ENCODE peak calls at places on chromosomes 7 and 10, in five cellular contexts. R is A549, Y is SK-N-SH, I is GM23338, E is HepG2. B is an unnamed sample.

GRCh38 chr10:124075116-124075955 is 18.1 kb downstream of the CHST15 start:
- DNase-seq in E (no peak), R (no peak), Y (no peak), I (no peak), B (no peak)

GRCh38 chr10:107740962-107741690 is 576.6 kb upstream of the SORCS1 start:
- DNase-seq in R (no peak), I (no peak), Y (no peak), E (no peak), B (no peak)

GRCh38 chr10:108204528-108205313 is 1040.2 kb upstream of the SORCS1 start:
- DNase-seq in I (peak), E (no peak), Y (peak), R (no peak), B (peak)

GRCh38 chr10:51696251-51696650 is 3.1 kb downstream of the CSTF2T start:
- DNase-seq in I (no peak), Y (no peak), R (no peak), E (no peak), B (peak)

GRCh38 chr10:84424731-84425165 is 96.4 kb downstream of the CCSER2 start:
- DNase-seq in E (peak), I (peak), Y (peak), R (no peak), B (no peak)

GRCh38 chr7:75616421-75617167 is 122.1 kb downstream of the HIP1 start:
- DNase-seq in Y (no peak), R (no peak), I (no peak), E (no peak), B (peak)

GRCh38 chr7:102236592-102237287 is 49.9 kb upstream of the SH2B2 start:
- DNase-seq in Y (peak), E (peak), I (peak), R (peak), B (no peak)

GRCh38 chr10:78560393-78560688 is 508.4 kb upstream of the ZMIZ1 start:
- DNase-seq in E (no peak), Y (no peak), R (no peak), I (no peak), B (no peak)

GRCh38 chr7:1943326-1943725 is 273.2 kb downstream of the ELFN1 start:
- DNase-seq in R (no peak), E (no peak), I (no peak), Y (no peak), B (no peak)

GRCh38 chr7:130901209-130901783 is 167.3 kb upstream of the KLF14 start:
- DNase-seq in Y (no peak), I (no peak), E (no peak), R (peak), B (no peak)

GRCh38 chr10:6917125-6917524 is 337.0 kb upstream of the PRKCQ start:
- DNase-seq in I (no peak), R (no peak), Y (no peak), E (no peak), B (no peak)

GRCh38 chr7:23246540-23246939 is at the start of gene GPNMB:
- DNase-seq in E (no peak), Y (peak), R (no peak), I (peak), B (no peak)

DNA sequence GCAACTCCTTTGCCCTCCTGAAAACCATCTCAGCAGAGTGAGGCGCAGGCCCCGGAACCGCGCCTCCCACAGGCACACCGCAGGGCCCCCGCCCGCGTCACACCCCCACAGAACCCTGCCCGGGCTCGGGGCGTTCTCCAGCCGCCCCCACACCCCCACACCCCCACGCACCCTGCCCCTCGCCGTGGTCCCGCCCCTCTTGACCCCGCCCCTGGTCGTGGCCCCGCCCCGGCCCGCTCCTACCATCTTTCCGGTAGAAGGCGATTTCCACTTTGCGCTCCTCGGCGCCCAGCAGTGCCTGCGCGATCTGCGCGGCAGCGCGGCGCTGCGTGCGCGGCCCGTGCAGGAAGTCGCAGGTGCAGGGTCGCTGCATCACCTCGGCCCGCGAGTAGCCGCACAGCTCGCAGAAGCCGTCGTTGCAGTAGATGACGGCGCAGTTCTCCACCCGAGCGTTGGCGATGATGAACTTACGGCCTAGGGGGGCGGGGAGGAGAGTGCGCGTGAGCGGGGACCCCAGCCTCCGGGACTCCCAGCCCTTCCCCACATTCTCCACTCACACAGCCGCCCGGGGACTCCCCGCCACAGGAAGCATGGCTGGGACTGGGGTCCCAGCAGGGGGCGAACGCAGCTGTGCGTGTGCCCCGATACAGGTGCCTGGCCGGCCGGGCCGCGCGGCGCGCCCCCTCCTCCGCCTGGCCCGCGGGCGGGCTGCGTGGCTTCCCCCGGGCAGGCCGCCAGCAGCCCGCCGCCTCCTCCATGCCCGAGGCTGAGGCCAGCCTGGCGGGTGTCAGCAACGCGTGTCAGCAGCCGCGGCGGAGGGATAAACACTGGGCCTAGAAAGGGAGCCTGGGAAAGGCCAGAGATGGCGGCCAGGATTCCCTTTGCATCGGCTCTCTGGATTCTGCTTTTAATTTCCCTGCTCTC is 3.4 kb downstream of the KCNH2 start:
- DNase-seq in I (peak), Y (peak), R (peak), E (no peak), B (no peak)
- TF ChIP-seq REST in I (no peak), Y (no peak), R (no peak), E (no peak), B (no peak)

DNA sequence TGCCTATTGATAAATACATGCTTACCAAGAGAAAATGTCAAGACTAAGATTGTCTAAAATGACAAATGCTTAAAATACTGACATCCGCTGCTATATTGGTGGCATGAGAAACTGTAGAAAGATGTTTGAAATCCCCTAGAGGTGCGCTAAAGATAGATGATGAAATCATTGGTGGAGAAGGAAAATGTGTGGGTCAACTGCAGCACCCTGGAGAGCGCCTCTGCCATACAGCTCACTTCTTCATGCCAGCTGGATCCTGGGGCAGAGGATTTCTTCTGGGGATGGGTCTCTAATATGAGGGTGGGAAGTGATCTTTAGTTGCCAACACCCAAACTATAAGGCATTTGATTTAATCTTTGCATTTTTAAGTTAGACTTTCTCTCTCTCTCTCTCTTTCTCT is 680.4 kb upstream of the POM121L12 start:
- DNase-seq in I (peak), E (no peak), Y (no peak), R (no peak), B (no peak)
- TF ChIP-seq REST in I (peak), E (peak), Y (no peak), R (peak), B (peak)

GRCh38 chr10:94411304-94411703 is 9.0 kb downstream of the TBC1D12 start:
- DNase-seq in Y (no peak), R (no peak), I (no peak), E (no peak), B (no peak)
- TF ChIP-seq REST in Y (no peak), R (no peak), I (no peak), E (no peak), B (no peak)

GRCh38 chr7:104225441-104225840 is 17.6 kb upstream of the ORC5 start:
- DNase-seq in I (no peak), E (no peak), Y (no peak), R (no peak), B (no peak)
- TF ChIP-seq REST in I (no peak), E (no peak), Y (no peak), R (no peak), B (no peak)

GRCh38 chr10:119761106-119761505 is 35.3 kb downstream of the INPP5F start:
- DNase-seq in Y (no peak), E (no peak), R (no peak), I (no peak), B (no peak)
- TF ChIP-seq REST in Y (no peak), E (no peak), R (no peak), I (no peak), B (no peak)

GRCh38 chr10:35127289-35127891 is 744 bp downstream of the CREM start:
- DNase-seq in E (peak), I (peak), R (peak), Y (peak), B (peak)

GRCh38 chr10:35124540-35124939 is 2.1 kb upstream of the CREM start:
- DNase-seq in I (no peak), R (no peak), Y (no peak), E (no peak), B (no peak)

GRCh38 chr10:35129185-35129674 is 2.6 kb downstream of the CREM start:
- DNase-seq in Y (no peak), R (no peak), E (no peak), I (no peak), B (no peak)

GRCh38 chr10:35126530-35127288 is at the start of gene CREM:
- DNase-seq in Y (peak), E (peak), I (peak), R (peak), B (peak)

GRCh38 chr10:35126062-35126529 is 550 bp upstream of the CREM start:
- DNase-seq in R (no peak), I (no peak), Y (no peak), E (no peak), B (no peak)
- TF ChIP-seq REST in R (no peak), I (no peak), Y (no peak), E (no peak), B (no peak)

GRCh38 chr10:120098242-120098930 is 205.9 kb downstream of the SEC23IP start:
- DNase-seq in E (no peak), Y (peak), R (no peak), I (peak), B (no peak)
- TF ChIP-seq REST in E (no peak), Y (no peak), R (no peak), I (no peak), B (no peak)